ENCODE peak calls at places on chromosomes 13 and 19, in ten cellular contexts. J, Z, D, N, C, M, H, F, R and V are unnamed samples.
A peak's percentile ranks its signal among the peaks of the same experiment; 100 is the strongest.

GRCh38 chr13:51058461-51059167 is 52.5 kb downstream of the C13orf42 start:
- DNase-seq in Z (no peak), R (no peak), M (no peak), C (no peak), D (no peak), H (no peak), N (no peak), J (peak; percentile 30), F (no peak), V (no peak)

GRCh38 chr19:52566588-52566987 is 3.5 kb upstream of the ZNF701 start:
- DNase-seq in D (peak; percentile 11), C (peak; percentile 20), N (no peak), J (peak; percentile 9), Z (peak; percentile 14), H (no peak), M (no peak), R (no peak), F (no peak), V (no peak)

GRCh38 chr19:43148233-43148632 is 38.1 kb downstream of the PSG5 start:
- DNase-seq in C (peak; percentile 66), N (peak; percentile 83), D (no peak), H (no peak), R (no peak), M (no peak), F (no peak), Z (peak; percentile 46), J (peak; percentile 62), V (peak; percentile 49)

GRCh38 chr19:11355160-11356073 is at the start of gene PLPPR2:
- DNase-seq in Z (no peak), J (peak; percentile 91), H (peak; percentile 96), D (peak; percentile 93), N (peak; percentile 34), R (peak; percentile 55), F (peak; percentile 62), M (peak; percentile 99), C (peak; percentile 86), V (peak; percentile 63)

GRCh38 chr19:31349160-31349881 is at the start of gene TSHZ3:
- DNase-seq in M (no peak), J (peak; percentile 94), H (peak; percentile 87), Z (no peak), R (no peak), D (no peak), C (peak; percentile 92), N (peak; percentile 64), F (peak; percentile 56), V (peak; percentile 81)

GRCh38 chr13:61294467-61295186 is 121.0 kb downstream of the PCDH20 start:
- DNase-seq in H (no peak), J (no peak), M (no peak), R (no peak), C (no peak), Z (no peak), F (no peak), N (no peak), D (no peak), V (no peak)

GRCh38 chr19:34867631-34868030 is 59.1 kb upstream of the ZNF30 start:
- DNase-seq in N (no peak), F (no peak), J (no peak), D (no peak), R (no peak), M (no peak), H (no peak), C (no peak), Z (no peak), V (no peak)

GRCh38 chr19:19493841-19494546 is 21.4 kb downstream of the TSSK6 start:
- DNase-seq in Z (no peak), F (no peak), C (no peak), M (no peak), N (no peak), R (no peak), H (peak; percentile 58), J (no peak), D (no peak), V (no peak)

GRCh38 chr19:6225232-6225635 is 54.5 kb downstream of the MLLT1 start:
- DNase-seq in H (no peak), M (no peak), C (no peak), J (no peak), R (no peak), N (no peak), F (no peak), D (no peak), Z (no peak), V (no peak)

GRCh38 chr19:55340144-55340783 is 588 bp downstream of the KMT5C start:
- DNase-seq in C (no peak), Z (no peak), F (no peak), J (no peak), R (no peak), M (no peak), D (peak; percentile 41), H (peak; percentile 82), N (no peak), V (no peak)

GRCh38 chr19:45448887-45449299 is 18.9 kb upstream of the FOSB start:
- DNase-seq in C (no peak), F (no peak), H (no peak), Z (no peak), D (no peak), J (peak; percentile 45), R (no peak), N (no peak), M (no peak), V (no peak)

GRCh38 chr13:51518847-51519246 is 65.4 kb upstream of the WDFY2 start:
- DNase-seq in D (no peak), R (no peak), Z (no peak), N (no peak), J (no peak), F (no peak), M (no peak), C (no peak), H (no peak), V (no peak)

GRCh38 chr13:54185101-54185500 is 1156.5 kb downstream of the OLFM4 start:
- DNase-seq in N (no peak), M (no peak), Z (no peak), F (no peak), C (no peak), D (no peak), H (no peak), J (no peak), R (no peak), V (no peak)

GRCh38 chr19:29630661-29631060 is 24.6 kb downstream of the POP4 start:
- DNase-seq in Z (no peak), D (no peak), N (no peak), C (no peak), M (no peak), J (no peak), H (no peak), R (no peak), F (no peak), V (no peak)

GRCh38 chr19:29574518-29574917 is 31.6 kb upstream of the POP4 start:
- DNase-seq in C (no peak), M (no peak), R (no peak), N (no peak), J (no peak), H (no peak), F (no peak), D (no peak), Z (no peak), V (no peak)

GRCh38 chr19:3095375-3096191 is 1.4 kb downstream of the GNA11 start:
- DNase-seq in Z (no peak), R (no peak), C (no peak), J (no peak), F (no peak), M (no peak), N (no peak), H (peak; percentile 71), D (peak; percentile 60), V (no peak)

GRCh38 chr13:26971990-26972888 is 199.4 kb downstream of the USP12 start:
- DNase-seq in F (no peak), C (peak; percentile 25), M (no peak), H (no peak), Z (no peak), D (peak; percentile 76), J (peak; percentile 16), R (no peak), N (no peak), V (no peak)

GRCh38 chr19:3029070-3029923 is at the start of gene TLE2:
- DNase-seq in R (no peak), N (no peak), C (no peak), H (no peak), M (no peak), D (no peak), F (no peak), Z (no peak), J (no peak), V (no peak)

DNA sequence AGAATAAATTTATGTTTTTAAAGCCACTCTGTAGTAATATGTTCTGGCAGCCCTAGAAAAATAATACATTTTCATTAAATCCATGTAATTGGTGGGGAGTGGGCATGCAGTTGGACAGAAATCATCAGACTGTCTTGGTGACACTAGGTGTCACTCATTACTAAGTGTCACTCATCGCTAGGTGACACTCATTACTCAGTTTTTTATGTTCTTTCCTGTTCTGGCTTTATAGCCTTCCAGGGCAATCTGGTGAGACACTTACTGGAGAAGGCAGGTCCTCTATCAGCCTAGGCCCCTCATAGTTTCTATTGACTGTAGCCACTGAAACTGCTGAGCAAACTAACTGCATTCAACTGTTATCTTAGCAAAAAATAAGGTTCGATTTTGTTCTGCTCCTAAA is 542.1 kb downstream of the SLITRK1 start:
- DNase-seq in R (no peak), Z (no peak), C (no peak), D (peak; percentile 3), N (no peak), J (no peak), H (no peak), F (no peak), M (no peak), V (no peak)
- TF ChIP-seq CTCF in R (no peak), Z (no peak), C (no peak), D (no peak), N (no peak), J (no peak), H (no peak), F (no peak), M (no peak), V (no peak)

GRCh38 chr13:47794963-47795362 is 206.1 kb downstream of the SUCLA2 start:
- DNase-seq in N (no peak), Z (no peak), M (no peak), J (no peak), H (no peak), C (peak; percentile 27), R (no peak), D (peak; percentile 16), F (no peak), V (no peak)
- TF ChIP-seq CTCF in N (peak; percentile 62), Z (peak; percentile 63), M (peak; percentile 6), J (peak; percentile 64), H (no peak), C (peak; percentile 73), R (peak; percentile 40), D (peak; percentile 44), F (peak; percentile 55), V (peak; percentile 52)

GRCh38 chr13:43080199-43080598 is 56.8 kb downstream of the DNAJC15 start:
- DNase-seq in F (no peak), M (no peak), D (no peak), R (no peak), C (no peak), Z (no peak), H (no peak), N (no peak), J (no peak), V (no peak)
- TF ChIP-seq CTCF in F (no peak), M (no peak), D (no peak), R (no peak), C (no peak), Z (no peak), H (no peak), N (no peak), J (no peak), V (no peak)

DNA sequence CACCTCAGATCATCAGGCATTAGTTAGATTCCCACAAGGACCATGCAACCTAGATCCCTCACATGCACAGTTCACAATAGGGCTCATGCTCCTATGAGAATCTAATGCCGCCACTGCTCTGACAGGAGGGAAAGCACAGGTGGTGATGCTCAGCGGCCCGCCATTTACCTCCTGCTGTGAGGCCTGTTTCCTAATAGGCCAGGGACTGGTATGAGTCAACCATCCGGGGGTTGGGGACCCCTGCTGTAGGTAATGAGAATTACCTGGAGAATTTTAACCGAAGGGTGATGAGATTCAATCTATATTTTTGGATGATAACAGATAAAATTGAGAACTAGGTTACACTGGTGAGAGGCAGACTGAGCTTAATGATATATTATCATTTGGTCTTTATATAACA is 101.4 kb downstream of the LACC1 start:
- DNase-seq in D (peak; percentile 32), F (no peak), N (no peak), C (no peak), R (no peak), H (no peak), Z (no peak), J (no peak), M (no peak), V (no peak)
- TF ChIP-seq CTCF in D (peak; percentile 34), F (no peak), N (no peak), C (no peak), R (no peak), H (no peak), Z (no peak), J (no peak), M (no peak), V (no peak)